ENCODE peak calls at places on chromosomes 1 and 21, in six cellular contexts. B, R, H, W, P and D are unnamed samples.
A peak's percentile ranks its signal among the peaks of the same experiment; 100 is the strongest.

GRCh38 chr1:197066719-197067456 is at the start of gene F13B:
- DNase-seq in B (no peak), R (no peak), H (no peak), W (no peak), P (no peak), D (no peak)

GRCh38 chr1:201883786-201884185 is 4.9 kb upstream of the SHISA4 start:
- DNase-seq in B (no peak), R (no peak), H (no peak), W (peak; percentile 75), P (peak; percentile 71), D (no peak)

GRCh38 chr1:235657269-235657668 is 7.7 kb upstream of the GNG4 start:
- DNase-seq in B (no peak), R (no peak), H (no peak), W (no peak), P (no peak), D (no peak)

GRCh38 chr1:47752048-47752451 is 245.1 kb downstream of the TRABD2B start:
- DNase-seq in B (no peak), R (no peak), H (no peak), W (no peak), P (no peak), D (no peak)

GRCh38 chr21:15190412-15190811 is 125.6 kb upstream of the NRIP1 start:
- DNase-seq in B (no peak), R (no peak), H (no peak), W (no peak), P (no peak), D (no peak)

GRCh38 chr21:44919111-44919912 is 1.4 kb downstream of the ITGB2 start:
- DNase-seq in B (no peak), R (no peak), H (no peak), W (peak; percentile 29), P (no peak), D (no peak)

GRCh38 chr1:93346472-93346991 is 825 bp downstream of the DR1 start:
- DNase-seq in B (peak; percentile 43), R (peak; percentile 56), H (peak; percentile 18), W (no peak), P (peak; percentile 16), D (peak; percentile 60)

GRCh38 chr1:10459185-10459584 is 9.4 kb downstream of the CORT start:
- DNase-seq in B (no peak), R (no peak), H (peak; percentile 37), W (no peak), P (no peak), D (no peak)

GRCh38 chr1:185440877-185441276 is 123.8 kb upstream of the IVNS1ABP start:
- DNase-seq in B (no peak), R (no peak), H (no peak), W (no peak), P (no peak), D (no peak)

GRCh38 chr1:8533907-8534306 is 216.0 kb downstream of the SLC45A1 start:
- DNase-seq in B (no peak), R (peak; percentile 70), H (no peak), W (no peak), P (no peak), D (no peak)

GRCh38 chr1:219660666-219661463 is 48.0 kb upstream of the ZC3H11B start:
- DNase-seq in B (no peak), R (no peak), H (peak; percentile 58), W (peak; percentile 91), P (peak; percentile 72), D (no peak)

GRCh38 chr1:3657578-3658230 is 5.4 kb downstream of the TP73 start:
- DNase-seq in B (no peak), R (no peak), H (no peak), W (no peak), P (no peak), D (no peak)

GRCh38 chr1:152112101-152112884 is 3.0 kb downstream of the TCHH start:
- DNase-seq in B (peak; percentile 15), R (no peak), H (no peak), W (no peak), P (peak; percentile 57), D (peak; percentile 50)